ENCODE peak calls at places on chromosome 11, in five cellular contexts. One of them, this sample, is unnamed.

GRCh38 chr11:124902616-124903015 is 5.0 kb upstream of the ROBO4 start:
- DNase-seq in IMR-90: peak
- DNase-seq in ovary: no peak
- DNase-seq in stomach: no peak
- DNase-seq in sigmoid colon: no peak
- DNase-seq in this sample: no peak

GRCh38 chr11:96154802-96155520 is 188.0 kb downstream of the MAML2 start:
- DNase-seq in IMR-90: peak
- DNase-seq in ovary: no peak
- DNase-seq in stomach: no peak
- DNase-seq in sigmoid colon: no peak
- DNase-seq in this sample: no peak

GRCh38 chr11:18633256-18634139 is 644 bp downstream of the SPTY2D1 start:
- DNase-seq in IMR-90: peak
- DNase-seq in ovary: no peak
- DNase-seq in stomach: no peak
- DNase-seq in sigmoid colon: peak
- DNase-seq in this sample: no peak

GRCh38 chr11:134949121-134949591 is 537.1 kb upstream of the B3GAT1 start:
- DNase-seq in IMR-90: peak
- DNase-seq in ovary: no peak
- DNase-seq in stomach: no peak
- DNase-seq in sigmoid colon: no peak
- DNase-seq in this sample: peak

GRCh38 chr11:134857035-134857434 is 445.0 kb upstream of the B3GAT1 start:
- DNase-seq in IMR-90: no peak
- DNase-seq in ovary: no peak
- DNase-seq in stomach: no peak
- DNase-seq in sigmoid colon: no peak
- DNase-seq in this sample: no peak

GRCh38 chr11:62295504-62295903 is 3.4 kb downstream of the SCGB1D4 start:
- DNase-seq in IMR-90: peak
- DNase-seq in ovary: no peak
- DNase-seq in stomach: no peak
- DNase-seq in sigmoid colon: no peak
- DNase-seq in this sample: no peak

GRCh38 chr11:22785251-22785650 is 44.4 kb downstream of the SVIP start:
- DNase-seq in IMR-90: peak
- DNase-seq in ovary: no peak
- DNase-seq in stomach: no peak
- DNase-seq in sigmoid colon: no peak
- DNase-seq in this sample: no peak

GRCh38 chr11:118699508-118700220 is 20.2 kb upstream of the TREH start:
- DNase-seq in IMR-90: no peak
- DNase-seq in ovary: no peak
- DNase-seq in stomach: no peak
- DNase-seq in sigmoid colon: peak
- DNase-seq in this sample: no peak

GRCh38 chr11:112805658-112806057 is 155.6 kb upstream of the NCAM1 start:
- DNase-seq in IMR-90: no peak
- DNase-seq in ovary: no peak
- DNase-seq in stomach: peak
- DNase-seq in sigmoid colon: no peak
- DNase-seq in this sample: no peak

GRCh38 chr11:50073113-50074105 is 40.7 kb downstream of the OR4C45 start:
- DNase-seq in IMR-90: no peak
- DNase-seq in ovary: no peak
- DNase-seq in stomach: no peak
- DNase-seq in sigmoid colon: no peak
- DNase-seq in this sample: no peak

GRCh38 chr11:70915158-70915795 is 337.1 kb downstream of the SHANK2 start:
- DNase-seq in IMR-90: no peak
- DNase-seq in ovary: no peak
- DNase-seq in stomach: no peak
- DNase-seq in sigmoid colon: no peak
- DNase-seq in this sample: no peak

GRCh38 chr11:128164090-128164741 is 423.1 kb downstream of the ETS1 start:
- DNase-seq in IMR-90: no peak
- DNase-seq in ovary: no peak
- DNase-seq in stomach: no peak
- DNase-seq in sigmoid colon: no peak
- DNase-seq in this sample: no peak

GRCh38 chr11:108559904-108560303 is 33.7 kb downstream of the EXPH5 start:
- DNase-seq in IMR-90: peak
- DNase-seq in ovary: no peak
- DNase-seq in stomach: no peak
- DNase-seq in sigmoid colon: no peak
- DNase-seq in this sample: no peak

GRCh38 chr11:78350646-78351165 is 66.9 kb downstream of the GAB2 start:
- DNase-seq in IMR-90: peak
- DNase-seq in ovary: no peak
- DNase-seq in stomach: no peak
- DNase-seq in sigmoid colon: peak
- DNase-seq in this sample: no peak

GRCh38 chr11:78349114-78349513 is 68.5 kb downstream of the GAB2 start:
- DNase-seq in IMR-90: no peak
- DNase-seq in ovary: no peak
- DNase-seq in stomach: no peak
- DNase-seq in sigmoid colon: no peak
- DNase-seq in this sample: no peak

GRCh38 chr11:78351193-78351592 is 66.4 kb downstream of the GAB2 start:
- DNase-seq in IMR-90: no peak
- DNase-seq in ovary: no peak
- DNase-seq in stomach: no peak
- DNase-seq in sigmoid colon: no peak
- DNase-seq in this sample: no peak

GRCh38 chr11:78349614-78350013 is 68.0 kb downstream of the GAB2 start:
- DNase-seq in IMR-90: peak
- DNase-seq in ovary: no peak
- DNase-seq in stomach: no peak
- DNase-seq in sigmoid colon: no peak
- DNase-seq in this sample: no peak

DNA sequence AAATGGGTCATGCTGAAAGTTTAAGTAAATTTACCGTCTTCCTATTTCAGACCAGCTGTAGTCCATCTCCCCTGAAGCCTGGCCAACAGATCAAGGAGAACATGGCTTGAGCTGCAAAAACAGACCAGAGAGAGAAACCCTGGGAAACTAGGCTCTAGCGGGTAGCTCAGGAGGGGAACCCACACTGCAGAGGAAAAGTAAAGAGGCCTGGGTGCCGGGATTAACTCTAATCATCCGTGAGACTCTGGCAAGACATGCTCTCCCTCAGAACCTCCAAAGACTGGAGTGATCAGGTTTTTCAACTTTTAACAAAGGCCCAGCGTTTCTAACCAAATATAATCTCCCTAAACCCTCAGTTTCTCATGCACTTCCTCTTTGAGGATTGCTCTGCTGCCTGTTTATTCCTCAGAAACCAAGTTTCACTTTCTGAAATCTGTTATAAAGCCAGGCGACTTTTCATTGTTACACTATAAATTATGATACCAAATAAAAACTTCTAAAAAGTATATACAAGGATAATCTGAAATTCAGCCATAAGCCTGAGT is 67.4 kb downstream of the GAB2 start:
- DNase-seq in IMR-90: peak
- DNase-seq in ovary: peak
- DNase-seq in stomach: no peak
- DNase-seq in sigmoid colon: peak
- DNase-seq in this sample: no peak
- TF ChIP-seq POLR2A in IMR-90: no peak
- TF ChIP-seq POLR2A in ovary: no peak
- TF ChIP-seq POLR2A in stomach: no peak
- TF ChIP-seq POLR2A in sigmoid colon: no peak
- TF ChIP-seq POLR2A in this sample: no peak

GRCh38 chr11:123473941-123474668 is 44.0 kb downstream of the GRAMD1B start:
- DNase-seq in IMR-90: peak
- DNase-seq in ovary: no peak
- DNase-seq in stomach: no peak
- DNase-seq in sigmoid colon: peak
- DNase-seq in this sample: peak

GRCh38 chr11:123477205-123477907 is 47.3 kb downstream of the GRAMD1B start:
- DNase-seq in IMR-90: no peak
- DNase-seq in ovary: no peak
- DNase-seq in stomach: no peak
- DNase-seq in sigmoid colon: no peak
- DNase-seq in this sample: no peak

GRCh38 chr11:123475478-123475877 is 45.4 kb downstream of the GRAMD1B start:
- DNase-seq in IMR-90: peak
- DNase-seq in ovary: no peak
- DNase-seq in stomach: no peak
- DNase-seq in sigmoid colon: peak
- DNase-seq in this sample: peak

GRCh38 chr11:123472236-123472935 is 42.3 kb downstream of the GRAMD1B start:
- DNase-seq in IMR-90: no peak
- DNase-seq in ovary: no peak
- DNase-seq in stomach: no peak
- DNase-seq in sigmoid colon: peak
- DNase-seq in this sample: no peak

GRCh38 chr11:123474994-123475393 is 44.9 kb downstream of the GRAMD1B start:
- DNase-seq in IMR-90: peak
- DNase-seq in ovary: no peak
- DNase-seq in stomach: no peak
- DNase-seq in sigmoid colon: peak
- DNase-seq in this sample: no peak
- TF ChIP-seq POLR2A in IMR-90: no peak
- TF ChIP-seq POLR2A in ovary: no peak
- TF ChIP-seq POLR2A in stomach: no peak
- TF ChIP-seq POLR2A in sigmoid colon: no peak
- TF ChIP-seq POLR2A in this sample: no peak

GRCh38 chr11:95067042-95067827 is 516 bp downstream of the SRSF8 start:
- DNase-seq in IMR-90: peak
- DNase-seq in ovary: peak
- DNase-seq in stomach: peak
- DNase-seq in sigmoid colon: peak
- DNase-seq in this sample: no peak
- TF ChIP-seq POLR2A in IMR-90: peak
- TF ChIP-seq POLR2A in ovary: peak
- TF ChIP-seq POLR2A in stomach: no peak
- TF ChIP-seq POLR2A in sigmoid colon: no peak
- TF ChIP-seq POLR2A in this sample: no peak

DNA sequence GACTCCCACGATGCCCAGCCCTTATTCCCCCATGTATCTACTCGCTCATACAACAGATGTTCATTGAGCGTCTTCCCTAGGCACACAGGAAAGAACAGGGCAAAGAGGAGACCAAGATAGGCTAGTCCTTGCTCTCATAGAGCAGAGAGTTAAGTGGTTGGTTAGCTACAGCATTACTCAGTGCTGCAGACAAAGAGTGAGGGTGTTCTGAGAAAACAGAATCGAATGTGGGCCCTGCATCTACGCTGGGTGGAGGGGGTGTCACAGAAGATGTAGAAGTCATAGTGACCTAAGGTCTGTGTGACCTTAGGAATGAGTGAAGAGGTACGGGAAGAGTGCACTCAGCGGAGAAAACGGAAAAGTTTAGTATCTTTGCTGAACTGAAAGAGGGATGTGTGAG is 12.3 kb downstream of the PSMD13 start:
- DNase-seq in IMR-90: no peak
- DNase-seq in ovary: no peak
- DNase-seq in stomach: no peak
- DNase-seq in sigmoid colon: no peak
- DNase-seq in this sample: no peak
- TF ChIP-seq POLR2A in IMR-90: no peak
- TF ChIP-seq POLR2A in ovary: no peak
- TF ChIP-seq POLR2A in stomach: no peak
- TF ChIP-seq POLR2A in sigmoid colon: no peak
- TF ChIP-seq POLR2A in this sample: no peak

GRCh38 chr11:35277827-35278226 is 138.9 kb downstream of the CD44 start:
- DNase-seq in IMR-90: no peak
- DNase-seq in ovary: no peak
- DNase-seq in stomach: no peak
- DNase-seq in sigmoid colon: no peak
- DNase-seq in this sample: no peak

GRCh38 chr11:35274909-35275807 is 136.2 kb downstream of the CD44 start:
- DNase-seq in IMR-90: no peak
- DNase-seq in ovary: no peak
- DNase-seq in stomach: peak
- DNase-seq in sigmoid colon: peak
- DNase-seq in this sample: no peak

GRCh38 chr11:35275808-35276170 is 136.8 kb downstream of the CD44 start:
- DNase-seq in IMR-90: no peak
- DNase-seq in ovary: no peak
- DNase-seq in stomach: no peak
- DNase-seq in sigmoid colon: no peak
- DNase-seq in this sample: no peak

GRCh38 chr11:35272391-35272821 is 133.4 kb downstream of the CD44 start:
- DNase-seq in IMR-90: no peak
- DNase-seq in ovary: no peak
- DNase-seq in stomach: no peak
- DNase-seq in sigmoid colon: no peak
- DNase-seq in this sample: no peak

GRCh38 chr11:35276396-35276795 is 137.4 kb downstream of the CD44 start:
- DNase-seq in IMR-90: peak
- DNase-seq in ovary: no peak
- DNase-seq in stomach: peak
- DNase-seq in sigmoid colon: no peak
- DNase-seq in this sample: peak
- TF ChIP-seq POLR2A in IMR-90: no peak
- TF ChIP-seq POLR2A in ovary: no peak
- TF ChIP-seq POLR2A in stomach: no peak
- TF ChIP-seq POLR2A in sigmoid colon: no peak
- TF ChIP-seq POLR2A in this sample: no peak

GRCh38 chr11:131179867-131180266 is 190.5 kb upstream of the NTM start:
- DNase-seq in IMR-90: no peak
- DNase-seq in ovary: no peak
- DNase-seq in stomach: no peak
- DNase-seq in sigmoid colon: no peak
- DNase-seq in this sample: no peak
- TF ChIP-seq POLR2A in IMR-90: no peak
- TF ChIP-seq POLR2A in ovary: no peak
- TF ChIP-seq POLR2A in stomach: no peak
- TF ChIP-seq POLR2A in sigmoid colon: no peak
- TF ChIP-seq POLR2A in this sample: no peak

GRCh38 chr11:67371199-67371548 is 2.2 kb downstream of the CLCF1 start:
- DNase-seq in IMR-90: no peak
- DNase-seq in ovary: no peak
- DNase-seq in stomach: no peak
- DNase-seq in sigmoid colon: no peak
- DNase-seq in this sample: no peak

GRCh38 chr11:67373916-67374570 is 645 bp upstream of the CLCF1 start:
- DNase-seq in IMR-90: peak
- DNase-seq in ovary: peak
- DNase-seq in stomach: peak
- DNase-seq in sigmoid colon: peak
- DNase-seq in this sample: peak

GRCh38 chr11:67371549-67372231 is 1.7 kb downstream of the CLCF1 start:
- DNase-seq in IMR-90: peak
- DNase-seq in ovary: peak
- DNase-seq in stomach: peak
- DNase-seq in sigmoid colon: peak
- DNase-seq in this sample: no peak

GRCh38 chr11:67372993-67373915 is at the start of gene CLCF1:
- DNase-seq in IMR-90: peak
- DNase-seq in ovary: peak
- DNase-seq in stomach: peak
- DNase-seq in sigmoid colon: peak
- DNase-seq in this sample: peak

GRCh38 chr11:67372232-67372992 is 986 bp downstream of the CLCF1 start:
- DNase-seq in IMR-90: no peak
- DNase-seq in ovary: peak
- DNase-seq in stomach: no peak
- DNase-seq in sigmoid colon: peak
- DNase-seq in this sample: no peak
- TF ChIP-seq POLR2A in IMR-90: no peak
- TF ChIP-seq POLR2A in ovary: peak
- TF ChIP-seq POLR2A in stomach: no peak
- TF ChIP-seq POLR2A in sigmoid colon: no peak
- TF ChIP-seq POLR2A in this sample: peak

GRCh38 chr11:65859812-65860277 is 388 bp upstream of the MUS81 start:
- DNase-seq in IMR-90: no peak
- DNase-seq in ovary: no peak
- DNase-seq in stomach: no peak
- DNase-seq in sigmoid colon: no peak
- DNase-seq in this sample: no peak
- TF ChIP-seq POLR2A in IMR-90: no peak
- TF ChIP-seq POLR2A in ovary: no peak
- TF ChIP-seq POLR2A in stomach: no peak
- TF ChIP-seq POLR2A in sigmoid colon: no peak
- TF ChIP-seq POLR2A in this sample: no peak

This sample was measured in H54.